ENCODE peak calls at places on chromosome 15, in five cellular contexts. Z, P, E, B and W are unnamed samples.

GRCh38 chr15:70799667-70800450 is 36.5 kb upstream of the UACA start:
- DNase-seq in P (no peak), Z (peak), B (no peak), E (no peak), W (no peak)

GRCh38 chr15:89998141-89998661 is 2.9 kb upstream of the ZNF710 start:
- DNase-seq in P (no peak), Z (no peak), E (no peak), B (peak), W (no peak)

GRCh38 chr15:74138642-74139041 is 8.3 kb downstream of the ISLR2 start:
- DNase-seq in B (no peak), P (no peak), E (no peak), Z (no peak), W (no peak)

GRCh38 chr15:33859992-33860545 is 108.2 kb upstream of the CHRM5 start:
- DNase-seq in Z (no peak), B (no peak), P (no peak), E (no peak), W (no peak)

GRCh38 chr15:95375281-95375680 is 955.2 kb upstream of the NR2F2 start:
- DNase-seq in B (no peak), E (no peak), P (no peak), Z (no peak), W (no peak)

GRCh38 chr15:78930577-78931388 is 14.1 kb downstream of the CTSH start:
- DNase-seq in P (no peak), B (no peak), E (no peak), Z (no peak), W (no peak)

GRCh38 chr15:74845208-74845568 is 2.2 kb upstream of the ULK3 start:
- DNase-seq in P (no peak), Z (no peak), B (no peak), E (no peak), W (no peak)

GRCh38 chr15:47461560-47462175 is 255.6 kb upstream of the SEMA6D start:
- DNase-seq in Z (no peak), B (no peak), P (no peak), E (no peak), W (no peak)